ENCODE peak calls at places on chromosomes 5 and 9, in four cellular contexts. I is Panc1, A is spleen, R is Peyer's patch. Q is an unnamed sample.

GRCh38 chr9:35736201-35736633 is 3.8 kb downstream of the CREB3 start:
- DNase-seq in I (no peak), A (peak; percentile 87), R (peak; percentile 67), Q (peak; percentile 64)

GRCh38 chr5:180137401-180138213 is 66.0 kb upstream of the RNF130 start:
- DNase-seq in I (no peak), A (peak; percentile 58), R (peak; percentile 8), Q (peak; percentile 31)

GRCh38 chr9:81082251-81082650 is 607.1 kb downstream of the TLE1 start:
- DNase-seq in I (no peak), A (no peak), R (no peak), Q (no peak)

GRCh38 chr9:36504154-36504550 is 68.5 kb upstream of the MELK start:
- DNase-seq in I (no peak), A (no peak), R (no peak), Q (no peak)

GRCh38 chr9:63859475-63860215 is 1425.4 kb downstream of the FOXD4L5 start:
- DNase-seq in I (no peak), A (peak; percentile 71), R (no peak), Q (peak; percentile 57)

GRCh38 chr5:73691301-73691700 is 65.3 kb downstream of the ARHGEF28 start:
- DNase-seq in I (no peak), A (no peak), R (no peak), Q (no peak)

GRCh38 chr5:60972225-60972624 is 27.2 kb downstream of the NDUFAF2 start:
- DNase-seq in I (no peak), A (no peak), R (no peak), Q (no peak)

GRCh38 chr5:112968411-112969106 is 8.0 kb upstream of the DCP2 start:
- DNase-seq in I (no peak), A (no peak), R (no peak), Q (no peak)

GRCh38 chr5:111563041-111563822 is 50.9 kb upstream of the STARD4 start:
- DNase-seq in I (no peak), A (no peak), R (no peak), Q (no peak)

GRCh38 chr5:36108758-36109245 is 42.1 kb upstream of the UGT3A2 start:
- DNase-seq in I (no peak), A (no peak), R (no peak), Q (no peak)

GRCh38 chr9:4879098-4879497 is 86.4 kb downstream of the RCL1 start:
- DNase-seq in I (no peak), A (no peak), R (no peak), Q (no peak)

GRCh38 chr5:131277875-131278795 is 14.3 kb downstream of the CDC42SE2 start:
- DNase-seq in I (no peak), A (no peak), R (no peak), Q (no peak)

GRCh38 chr5:141637266-141637692 is 482 bp downstream of the RELL2 start:
- DNase-seq in I (no peak), A (peak; percentile 92), R (peak; percentile 56), Q (no peak)

GRCh38 chr9:133882849-133883248 is 109.3 kb downstream of the VAV2 start:
- DNase-seq in I (no peak), A (no peak), R (no peak), Q (no peak)

GRCh38 chr5:175902013-175902412 is 30.6 kb downstream of the CPLX2 start:
- DNase-seq in I (no peak), A (no peak), R (no peak), Q (no peak)

GRCh38 chr9:35000535-35001284 is 11.2 kb downstream of the DNAJB5 start:
- DNase-seq in I (no peak), A (no peak), R (no peak), Q (no peak)

GRCh38 chr5:85266692-85267091 is 882.0 kb upstream of the EDIL3 start:
- DNase-seq in I (no peak), A (no peak), R (no peak), Q (no peak)

GRCh38 chr5:172868924-172869565 is 35.0 kb downstream of the ERGIC1 start:
- DNase-seq in I (peak; percentile 79), A (peak; percentile 64), R (no peak), Q (peak; percentile 83)

GRCh38 chr5:25119654-25120053 is 474.9 kb upstream of the CDH10 start:
- DNase-seq in I (no peak), A (no peak), R (no peak), Q (no peak)

GRCh38 chr5:143064207-143064606 is 294.0 kb downstream of the ARHGAP26 start:
- DNase-seq in I (no peak), A (no peak), R (no peak), Q (no peak)

GRCh38 chr5:4095918-4096630 is 500.4 kb downstream of the IRX1 start:
- DNase-seq in I (no peak), A (no peak), R (no peak), Q (no peak)

GRCh38 chr9:17021379-17021970 is 113.4 kb upstream of the CNTLN start:
- DNase-seq in I (no peak), A (no peak), R (no peak), Q (no peak)

GRCh38 chr9:105389789-105390188 is 58.0 kb upstream of the FSD1L start:
- DNase-seq in I (no peak), A (no peak), R (no peak), Q (no peak)

GRCh38 chr5:93336330-93337110 is 244.5 kb downstream of the NR2F1-AS1 start:
- DNase-seq in I (no peak), A (no peak), R (no peak), Q (no peak)

GRCh38 chr9:129640871-129641750 is 840 bp downstream of the ASB6 start:
- DNase-seq in I (no peak), A (no peak), R (no peak), Q (no peak)

GRCh38 chr9:90044710-90045151 is 439.9 kb downstream of the GADD45G start:
- DNase-seq in I (peak; percentile 88), A (no peak), R (no peak), Q (no peak)

GRCh38 chr9:72509635-72510034 is 11.8 kb upstream of the TMC1 start:
- DNase-seq in I (no peak), A (no peak), R (no peak), Q (no peak)

GRCh38 chr9:135783540-135784245 is 81.7 kb downstream of the KCNT1 start:
- DNase-seq in I (no peak), A (no peak), R (no peak), Q (no peak)

GRCh38 chr9:70012569-70012968 is 31.1 kb upstream of the MAMDC2 start:
- DNase-seq in I (no peak), A (no peak), R (no peak), Q (no peak)

GRCh38 chr5:31581498-31582099 is 49.5 kb downstream of the C5orf22 start:
- DNase-seq in I (peak; percentile 10), A (no peak), R (no peak), Q (no peak)

GRCh38 chr9:101387871-101388506 is 3.2 kb upstream of the BAAT start:
- DNase-seq in I (no peak), A (no peak), R (no peak), Q (no peak)

GRCh38 chr5:131589510-131590348 is 45.3 kb downstream of the RAPGEF6 start:
- DNase-seq in I (no peak), A (no peak), R (no peak), Q (no peak)

GRCh38 chr5:127088226-127088625 is 14.9 kb upstream of the C5orf63 start:
- DNase-seq in I (no peak), A (no peak), R (no peak), Q (no peak)

GRCh38 chr9:91116711-91117110 is 245.0 kb downstream of the AUH start:
- DNase-seq in I (no peak), A (no peak), R (no peak), Q (no peak)

GRCh38 chr9:91117474-91117891 is 244.2 kb downstream of the AUH start:
- DNase-seq in I (no peak), A (no peak), R (no peak), Q (peak; percentile 53)

GRCh38 chr9:91119147-91119546 is 242.6 kb downstream of the AUH start:
- DNase-seq in I (no peak), A (no peak), R (no peak), Q (no peak)

GRCh38 chr9:91119679-91120078 is 242.0 kb downstream of the AUH start:
- DNase-seq in I (no peak), A (no peak), R (no peak), Q (no peak)

GRCh38 chr9:91117959-91118651 is 243.6 kb downstream of the AUH start:
- DNase-seq in I (no peak), A (peak; percentile 89), R (peak; percentile 31), Q (peak; percentile 96)
- H3K4me3 ChIP-seq in I (no peak overlapping the region), A (no peak overlapping the region), R (no peak overlapping the region), Q (peak overlapping the region; percentile 42)

DNA sequence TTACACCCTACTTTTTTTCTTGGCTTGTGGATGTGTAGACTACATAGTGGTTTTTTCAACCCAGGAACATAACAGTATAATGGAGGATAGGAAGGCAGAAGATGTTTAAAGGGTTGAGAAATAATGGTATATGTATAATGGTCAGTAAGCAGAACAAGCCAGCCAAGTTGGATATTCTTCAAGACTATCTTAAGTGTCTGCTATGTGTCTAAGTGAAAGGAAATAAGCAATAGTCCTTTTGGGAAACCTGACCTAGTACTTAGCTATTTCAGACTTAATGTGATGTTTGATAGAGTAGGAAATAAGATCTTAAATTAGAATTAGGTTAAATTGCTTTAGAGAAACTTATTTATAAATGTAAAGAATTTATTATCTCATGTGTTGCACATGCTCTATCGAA is 85.7 kb downstream of the PTPDC1 start:
- DNase-seq in I (no peak), A (no peak), R (no peak), Q (no peak)
- H3K4me3 ChIP-seq in I (no peak overlapping the region), A (no peak overlapping the region), R (no peak overlapping the region), Q (peak overlapping the region; percentile 67)

DNA sequence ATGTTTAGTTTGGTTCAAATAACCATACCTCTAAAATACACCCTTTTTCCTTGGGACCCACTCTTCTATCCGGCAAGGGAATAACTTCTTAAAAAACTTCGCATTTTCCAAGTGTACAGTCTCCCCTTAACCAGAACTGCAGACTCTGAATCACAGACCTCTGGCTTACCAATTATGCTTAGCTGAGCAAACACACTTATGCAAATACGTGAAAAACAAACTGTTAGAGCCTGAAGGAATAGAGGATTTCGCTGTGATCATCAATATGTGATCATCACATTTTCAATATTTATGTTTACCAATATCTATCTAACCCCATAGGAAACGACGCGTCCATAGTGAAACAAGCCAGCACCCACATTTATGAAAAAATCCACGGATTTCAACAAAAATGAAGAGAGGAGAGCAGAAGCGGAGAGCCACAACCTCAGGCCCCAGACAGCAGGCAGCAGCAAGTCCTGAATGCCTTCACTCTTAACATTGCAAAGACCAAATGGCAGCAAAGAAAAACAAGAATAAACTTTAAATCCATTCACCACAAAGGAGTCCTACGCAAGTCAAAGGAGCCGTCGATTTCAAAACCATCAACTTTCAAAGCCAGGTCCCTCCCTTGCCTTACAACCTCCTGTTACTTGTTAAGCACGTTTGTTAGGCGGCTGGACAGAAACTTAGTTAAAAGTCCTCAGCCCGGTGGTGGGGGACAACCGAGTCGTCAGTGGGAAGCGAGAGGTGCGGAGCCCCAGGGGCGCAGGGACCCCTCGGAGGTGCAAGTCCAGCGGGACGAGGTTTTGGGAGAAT is 1.1 kb downstream of the LPAR1 start:
- DNase-seq in I (no peak), A (no peak), R (no peak), Q (no peak)
- H3K4me3 ChIP-seq in I (peak overlapping the region; percentile 73), A (peak overlapping the region; percentile 17), R (peak overlapping the region; percentile 59), Q (peak overlapping the region; percentile 69)

DNA sequence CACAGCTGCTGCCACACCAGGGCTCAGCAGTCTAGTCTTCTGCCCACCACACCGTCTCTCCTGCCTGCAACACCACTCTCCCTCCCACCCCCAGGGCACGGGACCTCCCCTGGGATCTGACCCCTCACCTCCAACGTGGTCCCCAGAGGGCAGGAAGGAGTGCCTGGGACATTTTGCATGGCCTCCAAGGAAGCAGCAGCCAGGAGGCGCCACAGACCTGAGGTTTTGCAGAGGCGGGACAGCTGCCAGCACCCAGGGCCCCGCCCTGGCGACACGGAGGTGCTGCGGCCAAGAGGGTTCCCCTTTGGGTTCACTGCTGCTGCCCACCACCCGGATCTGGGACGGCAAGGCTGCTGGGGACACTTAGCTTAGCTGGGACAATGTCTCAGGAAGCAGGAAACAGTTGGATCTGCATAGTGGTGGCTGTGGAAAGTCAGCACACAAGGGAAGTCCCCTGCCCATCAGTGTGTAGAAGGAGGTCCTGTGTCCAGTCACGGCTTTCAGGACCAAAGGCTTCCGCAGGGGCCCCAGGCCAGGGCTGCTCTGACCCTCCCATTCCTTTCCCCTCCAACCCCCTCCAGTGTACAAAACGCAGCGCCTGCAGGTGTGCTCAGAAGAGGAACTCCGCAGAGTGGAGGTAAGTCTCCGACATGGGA is 13.8 kb downstream of the PROP1 start:
- DNase-seq in I (no peak), A (no peak), R (peak; percentile 14), Q (peak; percentile 57)
- H3K4me3 ChIP-seq in I (no peak overlapping the region), A (no peak overlapping the region), R (no peak overlapping the region), Q (no peak overlapping the region)